ENCODE peak calls at places on chromosome 22, in ten cellular contexts. One of them, this sample, is unnamed.

GRCh38 chr22:37377927-37378326 is 49.4 kb downstream of the ELFN2 start:
- DNase-seq in adipocyte: no peak
- DNase-seq in right cardiac atrium: no peak
- DNase-seq in aorta: no peak
- DNase-seq in Karpas-422: peak; percentile 85
- DNase-seq in Peyer's patch: no peak
- DNase-seq in psoas muscle: no peak
- DNase-seq in lower lobe of right lung: no peak
- DNase-seq in left lung: no peak
- DNase-seq in gastrocnemius medialis: no peak
- DNase-seq in this sample: no peak

GRCh38 chr22:50283821-50284220 is 13.6 kb upstream of the MAPK11 start:
- DNase-seq in adipocyte: no peak
- DNase-seq in right cardiac atrium: no peak
- DNase-seq in aorta: no peak
- DNase-seq in Karpas-422: no peak
- DNase-seq in Peyer's patch: no peak
- DNase-seq in psoas muscle: no peak
- DNase-seq in lower lobe of right lung: no peak
- DNase-seq in left lung: no peak
- DNase-seq in gastrocnemius medialis: no peak
- DNase-seq in this sample: no peak

GRCh38 chr22:36470162-36470993 is 11.1 kb downstream of the TXN2 start:
- DNase-seq in adipocyte: peak; percentile 95
- DNase-seq in right cardiac atrium: peak; percentile 88
- DNase-seq in aorta: peak; percentile 90
- DNase-seq in Karpas-422: peak; percentile 92
- DNase-seq in Peyer's patch: peak; percentile 95
- DNase-seq in psoas muscle: peak; percentile 76
- DNase-seq in lower lobe of right lung: peak; percentile 86
- DNase-seq in left lung: peak; percentile 90
- DNase-seq in gastrocnemius medialis: peak; percentile 68
- DNase-seq in this sample: peak; percentile 89

GRCh38 chr22:19175602-19176174 is 2.8 kb downstream of the SLC25A1 start:
- DNase-seq in adipocyte: no peak
- DNase-seq in right cardiac atrium: peak; percentile 67
- DNase-seq in aorta: no peak
- DNase-seq in Karpas-422: peak; percentile 72
- DNase-seq in Peyer's patch: no peak
- DNase-seq in psoas muscle: no peak
- DNase-seq in lower lobe of right lung: no peak
- DNase-seq in left lung: no peak
- DNase-seq in gastrocnemius medialis: no peak
- DNase-seq in this sample: no peak

GRCh38 chr22:26586556-26587325 is 3.2 kb downstream of the TPST2 start:
- DNase-seq in adipocyte: no peak
- DNase-seq in right cardiac atrium: no peak
- DNase-seq in aorta: no peak
- DNase-seq in Karpas-422: no peak
- DNase-seq in Peyer's patch: no peak
- DNase-seq in psoas muscle: no peak
- DNase-seq in lower lobe of right lung: no peak
- DNase-seq in left lung: no peak
- DNase-seq in gastrocnemius medialis: no peak
- DNase-seq in this sample: no peak

GRCh38 chr22:50542416-50542927 is 3.2 kb upstream of the KLHDC7B start:
- DNase-seq in adipocyte: no peak
- DNase-seq in right cardiac atrium: peak; percentile 71
- DNase-seq in aorta: no peak
- DNase-seq in Karpas-422: peak; percentile 76
- DNase-seq in Peyer's patch: no peak
- DNase-seq in psoas muscle: no peak
- DNase-seq in lower lobe of right lung: no peak
- DNase-seq in left lung: peak; percentile 86
- DNase-seq in gastrocnemius medialis: no peak
- DNase-seq in this sample: no peak

GRCh38 chr22:35601743-35602633 is 15.1 kb downstream of the MB start:
- DNase-seq in adipocyte: peak; percentile 69
- DNase-seq in right cardiac atrium: no peak
- DNase-seq in aorta: no peak
- DNase-seq in Karpas-422: no peak
- DNase-seq in Peyer's patch: no peak
- DNase-seq in psoas muscle: peak; percentile 70
- DNase-seq in lower lobe of right lung: peak; percentile 71
- DNase-seq in left lung: no peak
- DNase-seq in gastrocnemius medialis: peak; percentile 88
- DNase-seq in this sample: no peak

GRCh38 chr22:44623771-44624510 is 78.1 kb upstream of the PRR5 start:
- DNase-seq in adipocyte: peak; percentile 23
- DNase-seq in right cardiac atrium: no peak
- DNase-seq in aorta: peak; percentile 62
- DNase-seq in Karpas-422: peak; percentile 61
- DNase-seq in Peyer's patch: no peak
- DNase-seq in psoas muscle: no peak
- DNase-seq in lower lobe of right lung: peak; percentile 39
- DNase-seq in left lung: peak; percentile 67
- DNase-seq in gastrocnemius medialis: no peak
- DNase-seq in this sample: peak; percentile 57

GRCh38 chr22:39522567-39523300 is 2.4 kb downstream of the ATF4 start:
- DNase-seq in adipocyte: peak; percentile 61
- DNase-seq in right cardiac atrium: no peak
- DNase-seq in aorta: peak; percentile 73
- DNase-seq in Karpas-422: peak; percentile 78
- DNase-seq in Peyer's patch: no peak
- DNase-seq in psoas muscle: peak; percentile 53
- DNase-seq in lower lobe of right lung: peak; percentile 28
- DNase-seq in left lung: peak; percentile 34
- DNase-seq in gastrocnemius medialis: peak; percentile 68
- DNase-seq in this sample: no peak

GRCh38 chr22:37103696-37104452 is 5.6 kb downstream of the TMPRSS6 start:
- DNase-seq in adipocyte: no peak
- DNase-seq in right cardiac atrium: no peak
- DNase-seq in aorta: no peak
- DNase-seq in Karpas-422: no peak
- DNase-seq in Peyer's patch: no peak
- DNase-seq in psoas muscle: no peak
- DNase-seq in lower lobe of right lung: no peak
- DNase-seq in left lung: no peak
- DNase-seq in gastrocnemius medialis: no peak
- DNase-seq in this sample: no peak

GRCh38 chr22:40535642-40536041 is 100.9 kb downstream of the MRTFA start:
- DNase-seq in adipocyte: no peak
- DNase-seq in right cardiac atrium: no peak
- DNase-seq in aorta: no peak
- DNase-seq in Karpas-422: no peak
- DNase-seq in Peyer's patch: no peak
- DNase-seq in psoas muscle: no peak
- DNase-seq in lower lobe of right lung: no peak
- DNase-seq in left lung: no peak
- DNase-seq in gastrocnemius medialis: no peak
- DNase-seq in this sample: no peak
- H3K4me1 ChIP-seq in adipocyte: peaks cover 46% of the 10 kb centered on the region
- H3K4me1 ChIP-seq in right cardiac atrium: peaks cover 4% of the 10 kb centered on the region
- H3K4me1 ChIP-seq in aorta: peaks cover 8% of the 10 kb centered on the region
- H3K4me1 ChIP-seq in Karpas-422: peaks cover 42% of the 10 kb centered on the region
- H3K4me1 ChIP-seq in Peyer's patch: peaks cover 6% of the 10 kb centered on the region
- H3K4me1 ChIP-seq in psoas muscle: peaks cover 33% of the 10 kb centered on the region
- H3K4me1 ChIP-seq in lower lobe of right lung: peaks cover 45% of the 10 kb centered on the region
- H3K4me1 ChIP-seq in left lung: peaks cover 45% of the 10 kb centered on the region
- H3K4me1 ChIP-seq in gastrocnemius medialis: peaks cover 38% of the 10 kb centered on the region
- H3K4me1 ChIP-seq in this sample: peaks cover 31% of the 10 kb centered on the region

GRCh38 chr22:31790240-31790639 is 36.4 kb downstream of the DEPDC5 start:
- DNase-seq in adipocyte: no peak
- DNase-seq in right cardiac atrium: no peak
- DNase-seq in aorta: no peak
- DNase-seq in Karpas-422: peak; percentile 60
- DNase-seq in Peyer's patch: peak; percentile 47
- DNase-seq in psoas muscle: no peak
- DNase-seq in lower lobe of right lung: no peak
- DNase-seq in left lung: no peak
- DNase-seq in gastrocnemius medialis: no peak
- DNase-seq in this sample: peak; percentile 2

GRCh38 chr22:31789803-31790202 is 36.0 kb downstream of the DEPDC5 start:
- DNase-seq in adipocyte: no peak
- DNase-seq in right cardiac atrium: no peak
- DNase-seq in aorta: no peak
- DNase-seq in Karpas-422: no peak
- DNase-seq in Peyer's patch: peak; percentile 14
- DNase-seq in psoas muscle: no peak
- DNase-seq in lower lobe of right lung: no peak
- DNase-seq in left lung: no peak
- DNase-seq in gastrocnemius medialis: no peak
- DNase-seq in this sample: no peak
- H3K4me1 ChIP-seq in adipocyte: no peaks in the 10 kb centered on the region
- H3K4me1 ChIP-seq in right cardiac atrium: no peaks in the 10 kb centered on the region
- H3K4me1 ChIP-seq in aorta: no peaks in the 10 kb centered on the region
- H3K4me1 ChIP-seq in Karpas-422: peaks cover 29% of the 10 kb centered on the region
- H3K4me1 ChIP-seq in Peyer's patch: no peaks in the 10 kb centered on the region
- H3K4me1 ChIP-seq in psoas muscle: no peaks in the 10 kb centered on the region
- H3K4me1 ChIP-seq in lower lobe of right lung: no peaks in the 10 kb centered on the region
- H3K4me1 ChIP-seq in left lung: peaks cover 4% of the 10 kb centered on the region
- H3K4me1 ChIP-seq in gastrocnemius medialis: no peaks in the 10 kb centered on the region
- H3K4me1 ChIP-seq in this sample: no peaks in the 10 kb centered on the region

DNA sequence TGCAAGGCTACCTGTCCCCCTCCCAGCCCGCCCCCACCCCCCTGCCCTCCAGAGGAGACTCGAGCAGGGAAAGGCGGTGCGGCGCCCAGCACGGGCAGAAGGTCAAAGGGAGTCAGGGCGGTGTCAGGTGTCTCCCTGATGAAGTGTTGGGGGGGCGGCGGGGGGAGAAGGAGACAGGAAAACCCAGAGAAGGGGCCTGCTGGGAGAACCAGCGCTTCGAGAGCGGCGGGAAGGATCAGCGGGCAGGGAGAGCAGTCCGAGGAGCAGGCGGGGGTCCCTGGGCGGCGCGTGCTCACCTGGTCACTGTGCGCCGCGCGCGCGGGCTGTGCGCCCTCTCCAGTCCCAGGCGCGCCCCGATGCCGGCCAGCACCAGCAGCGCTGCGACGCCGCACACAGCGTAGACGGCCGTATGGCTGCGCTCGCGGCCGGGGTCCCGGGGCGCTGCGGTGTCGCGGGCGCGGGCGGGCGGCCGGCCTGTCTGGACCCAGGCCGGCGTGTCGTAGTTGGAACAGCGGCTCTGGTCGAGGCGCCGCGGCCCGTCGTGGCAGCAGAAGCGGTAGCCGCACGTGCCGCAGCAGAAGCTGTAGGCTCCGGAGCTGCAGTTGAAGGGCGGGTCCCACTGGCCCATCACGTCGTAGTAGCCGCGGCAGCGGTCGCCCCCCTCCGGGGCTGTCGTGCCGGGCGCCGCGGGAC is 886 bp downstream of the SHISA8 start:
- DNase-seq in adipocyte: peak; percentile 11
- DNase-seq in right cardiac atrium: no peak
- DNase-seq in aorta: no peak
- DNase-seq in Karpas-422: no peak
- DNase-seq in Peyer's patch: no peak
- DNase-seq in psoas muscle: no peak
- DNase-seq in lower lobe of right lung: no peak
- DNase-seq in left lung: no peak
- DNase-seq in gastrocnemius medialis: no peak
- DNase-seq in this sample: no peak
- H3K4me1 ChIP-seq in adipocyte: no peaks in the 10 kb centered on the region
- H3K4me1 ChIP-seq in right cardiac atrium: no peaks in the 10 kb centered on the region
- H3K4me1 ChIP-seq in aorta: no peaks in the 10 kb centered on the region
- H3K4me1 ChIP-seq in Karpas-422: peaks cover 56% of the 10 kb centered on the region
- H3K4me1 ChIP-seq in Peyer's patch: peaks cover 25% of the 10 kb centered on the region
- H3K4me1 ChIP-seq in psoas muscle: peaks cover 12% of the 10 kb centered on the region
- H3K4me1 ChIP-seq in lower lobe of right lung: peaks cover 34% of the 10 kb centered on the region
- H3K4me1 ChIP-seq in left lung: peaks cover 56% of the 10 kb centered on the region
- H3K4me1 ChIP-seq in gastrocnemius medialis: peaks cover 15% of the 10 kb centered on the region
- H3K4me1 ChIP-seq in this sample: peaks cover 36% of the 10 kb centered on the region

GRCh38 chr22:47309946-47310345 is 547.5 kb downstream of the TBC1D22A start:
- DNase-seq in adipocyte: no peak
- DNase-seq in right cardiac atrium: no peak
- DNase-seq in aorta: no peak
- DNase-seq in Karpas-422: no peak
- DNase-seq in Peyer's patch: no peak
- DNase-seq in psoas muscle: no peak
- DNase-seq in lower lobe of right lung: no peak
- DNase-seq in left lung: no peak
- DNase-seq in gastrocnemius medialis: no peak
- DNase-seq in this sample: no peak
- H3K4me1 ChIP-seq in adipocyte: peaks cover 12% of the 10 kb centered on the region
- H3K4me1 ChIP-seq in right cardiac atrium: no peaks in the 10 kb centered on the region
- H3K4me1 ChIP-seq in aorta: no peaks in the 10 kb centered on the region
- H3K4me1 ChIP-seq in Karpas-422: no peaks in the 10 kb centered on the region
- H3K4me1 ChIP-seq in Peyer's patch: no peaks in the 10 kb centered on the region
- H3K4me1 ChIP-seq in psoas muscle: no peaks in the 10 kb centered on the region
- H3K4me1 ChIP-seq in lower lobe of right lung: no peaks in the 10 kb centered on the region
- H3K4me1 ChIP-seq in left lung: no peaks in the 10 kb centered on the region
- H3K4me1 ChIP-seq in gastrocnemius medialis: no peaks in the 10 kb centered on the region
- H3K4me1 ChIP-seq in this sample: no peaks in the 10 kb centered on the region

GRCh38 chr22:27711756-27712155 is 89.8 kb downstream of the MN1 start:
- DNase-seq in adipocyte: no peak
- DNase-seq in right cardiac atrium: no peak
- DNase-seq in aorta: no peak
- DNase-seq in Karpas-422: no peak
- DNase-seq in Peyer's patch: no peak
- DNase-seq in psoas muscle: no peak
- DNase-seq in lower lobe of right lung: no peak
- DNase-seq in left lung: no peak
- DNase-seq in gastrocnemius medialis: no peak
- DNase-seq in this sample: no peak
- H3K4me1 ChIP-seq in adipocyte: no peaks in the 10 kb centered on the region
- H3K4me1 ChIP-seq in right cardiac atrium: no peaks in the 10 kb centered on the region
- H3K4me1 ChIP-seq in aorta: no peaks in the 10 kb centered on the region
- H3K4me1 ChIP-seq in Karpas-422: no peaks in the 10 kb centered on the region
- H3K4me1 ChIP-seq in Peyer's patch: no peaks in the 10 kb centered on the region
- H3K4me1 ChIP-seq in psoas muscle: peaks cover 5% of the 10 kb centered on the region
- H3K4me1 ChIP-seq in lower lobe of right lung: no peaks in the 10 kb centered on the region
- H3K4me1 ChIP-seq in left lung: no peaks in the 10 kb centered on the region
- H3K4me1 ChIP-seq in gastrocnemius medialis: no peaks in the 10 kb centered on the region
- H3K4me1 ChIP-seq in this sample: no peaks in the 10 kb centered on the region